ENCODE peak calls at places on chromosome 2, in four cellular contexts. A is IMR-90, X is H1, R is trophoblast cell. I is an unnamed sample. For H3K4me1, the result is how much of the 10 kb centered on the place peaks cover.

GRCh38 chr2:233456934-233457333 is 102.6 kb downstream of the DGKD start:
- DNase-seq in A (no peak), X (no peak), R (no peak), I (peak)

GRCh38 chr2:31069926-31070325 is 68.3 kb downstream of the GALNT14 start:
- DNase-seq in A (no peak), X (no peak), R (no peak), I (no peak)

GRCh38 chr2:174633621-174633927 is 36.0 kb upstream of the WIPF1 start:
- DNase-seq in A (no peak), X (no peak), R (no peak), I (no peak)

GRCh38 chr2:1541812-1542211 is 128.5 kb downstream of the TPO start:
- DNase-seq in A (no peak), X (no peak), R (no peak), I (no peak)

GRCh38 chr2:64609229-64609994 is 44.3 kb downstream of the SERTAD2 start:
- DNase-seq in A (peak), X (no peak), R (peak), I (peak)

GRCh38 chr2:226679389-226680057 is 120.1 kb downstream of the IRS1 start:
- DNase-seq in A (no peak), X (no peak), R (no peak), I (no peak)

GRCh38 chr2:74149249-74149530 is 1.5 kb upstream of the BOLA3 start:
- DNase-seq in A (no peak), X (no peak), R (no peak), I (no peak)

GRCh38 chr2:28185881-28186280 is 206.8 kb upstream of the FOSL2 start:
- DNase-seq in A (peak), X (no peak), R (peak), I (no peak)

GRCh38 chr2:196171248-196171871 is at the start of gene STK17B:
- DNase-seq in A (peak), X (peak), R (peak), I (peak)

GRCh38 chr2:121104721-121105141 is 180.3 kb downstream of the TFCP2L1 start:
- DNase-seq in A (peak), X (no peak), R (no peak), I (no peak)
- H2BK5ac ChIP-seq in A (no peak), X (no peak), R (no peak), I (no peak)

GRCh38 chr2:172305066-172305465 is 122.3 kb upstream of the ITGA6 start:
- DNase-seq in A (no peak), X (no peak), R (peak), I (no peak)
- H3K4me1 ChIP-seq in A (under half), X (under half), R (under half), I (under half)

GRCh38 chr2:57475391-57475790 is 571.2 kb upstream of the VRK2 start:
- DNase-seq in A (no peak), X (no peak), R (no peak), I (no peak)
- H2BK5ac ChIP-seq in A (no peak), X (no peak), R (no peak), I (no peak)

DNA sequence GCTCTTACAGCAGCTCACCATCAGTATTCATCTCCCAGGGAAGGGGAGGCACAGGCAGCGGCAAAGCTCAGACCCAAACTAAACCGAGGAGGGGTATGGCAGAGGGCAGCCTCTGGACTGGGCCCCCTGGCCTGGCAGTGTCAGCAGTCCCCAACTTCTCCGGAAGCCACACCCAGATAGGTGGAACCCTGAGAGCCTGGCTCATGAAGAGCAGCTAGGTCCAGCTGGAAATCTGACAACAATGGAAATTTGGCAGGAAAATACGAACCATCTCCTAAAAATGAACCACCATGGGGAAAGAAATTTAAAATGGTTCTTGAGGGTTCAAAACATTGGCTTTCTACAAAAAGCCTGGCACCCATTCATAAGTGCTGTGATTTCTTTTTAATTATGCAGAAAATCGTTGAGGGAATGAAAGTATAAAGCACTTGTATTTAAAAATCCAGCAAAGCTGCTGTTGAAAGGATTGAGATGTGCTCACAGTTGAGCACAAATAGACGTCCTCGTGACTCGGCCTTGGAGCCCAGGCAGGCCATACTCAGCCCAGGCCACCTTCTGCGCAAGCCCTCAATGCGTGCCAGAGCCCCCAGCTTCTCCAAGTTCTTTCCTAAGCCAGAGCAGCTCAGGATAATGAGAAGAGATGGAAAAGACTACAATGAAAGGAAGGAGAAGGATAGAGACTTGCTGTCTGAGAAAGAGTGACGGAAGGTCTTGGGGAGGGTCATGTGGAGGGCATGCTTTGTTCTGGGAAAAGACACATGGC is 93.0 kb downstream of the COL6A3 start:
- DNase-seq in A (no peak), X (no peak), R (no peak), I (no peak)
- H3K4me1 ChIP-seq in A (under half), X (under half), R (under half), I (under half)

DNA sequence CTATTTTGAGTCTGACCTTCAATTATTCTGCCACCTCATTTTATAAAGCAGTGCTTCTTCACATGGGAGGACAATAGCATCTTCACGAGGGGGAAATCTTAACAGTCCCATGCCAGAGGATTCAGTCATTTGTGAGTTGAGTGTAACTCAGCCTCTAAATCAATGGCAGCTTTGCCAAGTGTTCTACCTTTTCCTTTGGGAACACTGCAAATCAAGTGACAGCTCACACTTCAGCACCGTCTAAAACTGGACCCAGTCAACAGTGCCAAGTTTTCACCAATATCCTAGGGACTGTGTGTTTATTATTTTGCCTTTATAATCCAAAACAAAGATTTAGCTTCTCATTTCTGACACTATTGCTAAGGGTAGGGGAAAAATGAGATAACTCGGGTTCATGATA is 133.6 kb downstream of the FIGN start:
- DNase-seq in A (no peak), X (no peak), R (no peak), I (no peak)
- H2BK5ac ChIP-seq in A (no peak), X (no peak), R (no peak), I (no peak)

I was measured in H9.